ENCODE peak calls at places on chromosomes 1 and 21, in ten cellular contexts. One of them, this sample, is unnamed.
A peak's percentile ranks its signal among the peaks of the same experiment; 100 is the strongest.

GRCh38 chr1:208164609-208165008 is 79.6 kb downstream of the PLXNA2 start:
- DNase-seq in endothelial cell of umbilical vein: no peak
- DNase-seq in Peyer's patch: no peak
- DNase-seq in A549: no peak
- DNase-seq in prostate gland: no peak
- DNase-seq in tibial nerve: no peak
- DNase-seq in heart left ventricle: no peak
- DNase-seq in gastrocnemius medialis: no peak
- DNase-seq in body of pancreas: no peak
- DNase-seq in esophagus squamous epithelium: no peak
- DNase-seq in this sample: no peak

GRCh38 chr21:38148046-38148445 is 108.7 kb upstream of the KCNJ15 start:
- DNase-seq in prostate gland: no peak
- DNase-seq in endothelial cell of umbilical vein: no peak
- DNase-seq in Peyer's patch: no peak
- DNase-seq in gastrocnemius medialis: no peak
- DNase-seq in A549: peak; percentile 14
- DNase-seq in tibial nerve: no peak
- DNase-seq in body of pancreas: no peak
- DNase-seq in esophagus squamous epithelium: no peak
- DNase-seq in heart left ventricle: no peak
- DNase-seq in this sample: no peak

GRCh38 chr1:59220356-59220755 is 76.5 kb upstream of the FGGY start:
- DNase-seq in heart left ventricle: no peak
- DNase-seq in Peyer's patch: no peak
- DNase-seq in endothelial cell of umbilical vein: no peak
- DNase-seq in prostate gland: no peak
- DNase-seq in esophagus squamous epithelium: no peak
- DNase-seq in tibial nerve: no peak
- DNase-seq in body of pancreas: no peak
- DNase-seq in gastrocnemius medialis: no peak
- DNase-seq in A549: no peak
- DNase-seq in this sample: no peak

GRCh38 chr1:27391511-27392095 is 819 bp upstream of the GPR3 start:
- DNase-seq in prostate gland: peak; percentile 50
- DNase-seq in A549: peak; percentile 28
- DNase-seq in tibial nerve: peak; percentile 33
- DNase-seq in gastrocnemius medialis: no peak
- DNase-seq in Peyer's patch: no peak
- DNase-seq in heart left ventricle: no peak
- DNase-seq in endothelial cell of umbilical vein: peak; percentile 47
- DNase-seq in esophagus squamous epithelium: no peak
- DNase-seq in body of pancreas: peak; percentile 69
- DNase-seq in this sample: peak; percentile 49

GRCh38 chr21:33441489-33442477 is 38.0 kb downstream of the TMEM50B start:
- DNase-seq in gastrocnemius medialis: no peak
- DNase-seq in heart left ventricle: no peak
- DNase-seq in tibial nerve: no peak
- DNase-seq in prostate gland: no peak
- DNase-seq in esophagus squamous epithelium: no peak
- DNase-seq in Peyer's patch: no peak
- DNase-seq in endothelial cell of umbilical vein: no peak
- DNase-seq in body of pancreas: peak; percentile 19
- DNase-seq in A549: peak; percentile 87
- DNase-seq in this sample: peak; percentile 59

GRCh38 chr1:58524353-58524945 is 22.1 kb downstream of the OMA1 start:
- DNase-seq in A549: no peak
- DNase-seq in Peyer's patch: no peak
- DNase-seq in tibial nerve: no peak
- DNase-seq in prostate gland: no peak
- DNase-seq in endothelial cell of umbilical vein: no peak
- DNase-seq in body of pancreas: no peak
- DNase-seq in gastrocnemius medialis: no peak
- DNase-seq in heart left ventricle: no peak
- DNase-seq in esophagus squamous epithelium: no peak
- DNase-seq in this sample: no peak

GRCh38 chr21:44379991-44380865 is 26.8 kb downstream of the TRPM2 start:
- DNase-seq in endothelial cell of umbilical vein: no peak
- DNase-seq in prostate gland: no peak
- DNase-seq in gastrocnemius medialis: no peak
- DNase-seq in heart left ventricle: no peak
- DNase-seq in tibial nerve: no peak
- DNase-seq in esophagus squamous epithelium: no peak
- DNase-seq in body of pancreas: no peak
- DNase-seq in A549: no peak
- DNase-seq in Peyer's patch: no peak
- DNase-seq in this sample: no peak

GRCh38 chr1:17156108-17156507 is 36.9 kb upstream of the PADI2 start:
- DNase-seq in tibial nerve: no peak
- DNase-seq in endothelial cell of umbilical vein: no peak
- DNase-seq in gastrocnemius medialis: no peak
- DNase-seq in heart left ventricle: no peak
- DNase-seq in A549: no peak
- DNase-seq in body of pancreas: no peak
- DNase-seq in prostate gland: no peak
- DNase-seq in Peyer's patch: no peak
- DNase-seq in esophagus squamous epithelium: no peak
- DNase-seq in this sample: no peak

GRCh38 chr1:245648749-245649517 is 494.1 kb downstream of the KIF26B start:
- DNase-seq in A549: no peak
- DNase-seq in tibial nerve: no peak
- DNase-seq in prostate gland: no peak
- DNase-seq in esophagus squamous epithelium: no peak
- DNase-seq in heart left ventricle: no peak
- DNase-seq in gastrocnemius medialis: no peak
- DNase-seq in body of pancreas: no peak
- DNase-seq in endothelial cell of umbilical vein: no peak
- DNase-seq in Peyer's patch: no peak
- DNase-seq in this sample: no peak

GRCh38 chr1:228312091-228312764 is 94.4 kb downstream of the TRIM11 start:
- DNase-seq in tibial nerve: no peak
- DNase-seq in heart left ventricle: no peak
- DNase-seq in body of pancreas: no peak
- DNase-seq in prostate gland: no peak
- DNase-seq in gastrocnemius medialis: no peak
- DNase-seq in A549: no peak
- DNase-seq in esophagus squamous epithelium: no peak
- DNase-seq in Peyer's patch: no peak
- DNase-seq in endothelial cell of umbilical vein: no peak
- DNase-seq in this sample: no peak

GRCh38 chr1:14850563-14850962 is 252.1 kb downstream of the KAZN start:
- DNase-seq in heart left ventricle: no peak
- DNase-seq in A549: peak; percentile 9
- DNase-seq in endothelial cell of umbilical vein: no peak
- DNase-seq in prostate gland: peak; percentile 5
- DNase-seq in esophagus squamous epithelium: no peak
- DNase-seq in body of pancreas: peak; percentile 60
- DNase-seq in gastrocnemius medialis: no peak
- DNase-seq in tibial nerve: no peak
- DNase-seq in Peyer's patch: no peak
- DNase-seq in this sample: no peak

GRCh38 chr21:41510500-41510899 is 2.5 kb upstream of the TMPRSS2 start:
- DNase-seq in esophagus squamous epithelium: no peak
- DNase-seq in endothelial cell of umbilical vein: no peak
- DNase-seq in heart left ventricle: no peak
- DNase-seq in A549: no peak
- DNase-seq in Peyer's patch: no peak
- DNase-seq in prostate gland: no peak
- DNase-seq in body of pancreas: peak; percentile 71
- DNase-seq in gastrocnemius medialis: no peak
- DNase-seq in tibial nerve: no peak
- DNase-seq in this sample: no peak

GRCh38 chr1:222784916-222785315 is 29.9 kb upstream of the DISP1 start:
- DNase-seq in heart left ventricle: no peak
- DNase-seq in A549: no peak
- DNase-seq in endothelial cell of umbilical vein: peak; percentile 40
- DNase-seq in body of pancreas: no peak
- DNase-seq in prostate gland: no peak
- DNase-seq in tibial nerve: no peak
- DNase-seq in Peyer's patch: no peak
- DNase-seq in esophagus squamous epithelium: no peak
- DNase-seq in gastrocnemius medialis: no peak
- DNase-seq in this sample: no peak

DNA sequence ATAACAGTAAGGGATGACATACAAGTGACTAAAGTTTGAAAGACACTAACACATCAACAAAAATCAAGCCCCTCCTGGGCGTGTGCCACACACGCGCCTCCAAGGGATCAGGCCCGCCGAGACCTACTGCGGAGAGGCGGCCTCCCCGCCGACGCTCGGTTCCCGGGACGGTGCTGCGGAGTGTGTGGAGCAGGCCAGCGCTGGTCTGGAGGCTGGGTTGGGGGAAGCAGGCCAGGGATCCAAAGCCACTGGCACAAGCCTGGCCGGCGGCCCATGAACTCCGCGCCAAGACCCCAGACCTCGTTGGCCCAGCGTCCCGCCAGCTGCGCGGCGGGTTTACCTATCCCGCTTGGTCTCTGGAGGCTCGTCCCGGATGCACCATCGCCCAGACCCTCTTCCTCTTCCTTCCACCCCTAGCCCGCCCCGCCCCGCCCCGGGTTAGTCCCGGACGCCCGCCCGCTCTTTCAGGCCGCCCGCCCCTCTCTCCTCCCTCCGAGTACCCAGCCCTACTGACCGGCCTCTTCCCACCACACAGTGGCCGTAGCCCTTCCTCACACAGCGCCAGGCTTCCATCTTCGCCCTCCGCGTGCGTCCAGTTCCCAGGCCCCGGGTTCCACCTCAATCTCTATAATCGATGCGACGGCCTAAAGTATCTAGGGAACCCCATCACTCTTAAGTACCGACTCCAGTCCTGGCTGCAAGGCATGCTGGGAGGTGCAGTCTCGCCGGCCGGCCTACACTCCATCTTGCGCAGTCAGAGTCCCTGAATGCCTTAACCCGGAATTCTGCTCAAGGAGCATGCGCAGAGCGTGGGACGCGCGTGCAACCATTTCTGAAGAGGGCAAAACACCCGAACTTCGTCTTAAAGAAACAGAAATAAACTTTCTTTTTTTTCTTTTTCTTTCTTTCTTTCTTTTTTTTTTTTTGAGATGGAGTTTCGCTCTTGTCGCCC is at the start of gene ANGEL2:
- DNase-seq in body of pancreas: peak; percentile 97
- DNase-seq in A549: peak; percentile 98
- DNase-seq in Peyer's patch: peak; percentile 95
- DNase-seq in endothelial cell of umbilical vein: peak; percentile 98
- DNase-seq in gastrocnemius medialis: peak; percentile 92
- DNase-seq in tibial nerve: peak; percentile 91
- DNase-seq in heart left ventricle: peak; percentile 97
- DNase-seq in esophagus squamous epithelium: peak; percentile 85
- DNase-seq in prostate gland: peak; percentile 96
- DNase-seq in this sample: peak; percentile 97
- TF ChIP-seq POLR2A in body of pancreas: no peak
- TF ChIP-seq POLR2A in A549: peak; percentile 71
- TF ChIP-seq POLR2A in Peyer's patch: peak; percentile 13
- TF ChIP-seq POLR2A in endothelial cell of umbilical vein: peak; percentile 97
- TF ChIP-seq POLR2A in gastrocnemius medialis: no peak
- TF ChIP-seq POLR2A in tibial nerve: no peak
- TF ChIP-seq POLR2A in heart left ventricle: peak; percentile 51
- TF ChIP-seq POLR2A in esophagus squamous epithelium: peak; percentile 39
- TF ChIP-seq POLR2A in prostate gland: peak; percentile 21
- TF ChIP-seq POLR2A in this sample: peak; percentile 66

GRCh38 chr1:235366286-235366685 is 941 bp upstream of the TBCE start:
- DNase-seq in body of pancreas: no peak
- DNase-seq in tibial nerve: no peak
- DNase-seq in prostate gland: no peak
- DNase-seq in esophagus squamous epithelium: no peak
- DNase-seq in endothelial cell of umbilical vein: no peak
- DNase-seq in heart left ventricle: no peak
- DNase-seq in gastrocnemius medialis: no peak
- DNase-seq in A549: no peak
- DNase-seq in Peyer's patch: no peak
- DNase-seq in this sample: no peak
- H3K27ac ChIP-seq in body of pancreas: no peak overlapping the region
- H3K27ac ChIP-seq in tibial nerve: no peak overlapping the region
- H3K27ac ChIP-seq in prostate gland: no peak overlapping the region
- H3K27ac ChIP-seq in esophagus squamous epithelium: no peak overlapping the region
- H3K27ac ChIP-seq in endothelial cell of umbilical vein: no peak overlapping the region
- H3K27ac ChIP-seq in heart left ventricle: peak overlapping the region; percentile 75
- H3K27ac ChIP-seq in gastrocnemius medialis: peak overlapping the region; percentile 85
- H3K27ac ChIP-seq in A549: peak overlapping the region; percentile 95
- H3K27ac ChIP-seq in Peyer's patch: no peak overlapping the region
- H3K27ac ChIP-seq in this sample: peak overlapping the region; percentile 86

GRCh38 chr1:109655624-109656519 is at the start of gene GSTM4:
- DNase-seq in Peyer's patch: peak; percentile 95
- DNase-seq in prostate gland: peak; percentile 78
- DNase-seq in body of pancreas: peak; percentile 86
- DNase-seq in esophagus squamous epithelium: peak; percentile 16
- DNase-seq in gastrocnemius medialis: peak; percentile 68
- DNase-seq in endothelial cell of umbilical vein: peak; percentile 69
- DNase-seq in tibial nerve: peak; percentile 74
- DNase-seq in A549: peak; percentile 53
- DNase-seq in heart left ventricle: peak; percentile 93
- DNase-seq in this sample: peak; percentile 93
- TF ChIP-seq POLR2A in Peyer's patch: peak; percentile 65
- TF ChIP-seq POLR2A in prostate gland: peak; percentile 26
- TF ChIP-seq POLR2A in body of pancreas: peak; percentile 43
- TF ChIP-seq POLR2A in esophagus squamous epithelium: peak; percentile 44
- TF ChIP-seq POLR2A in gastrocnemius medialis: peak; percentile 28
- TF ChIP-seq POLR2A in endothelial cell of umbilical vein: no peak
- TF ChIP-seq POLR2A in tibial nerve: no peak
- TF ChIP-seq POLR2A in A549: peak; percentile 17
- TF ChIP-seq POLR2A in heart left ventricle: peak; percentile 38
- TF ChIP-seq POLR2A in this sample: peak; percentile 87

DNA sequence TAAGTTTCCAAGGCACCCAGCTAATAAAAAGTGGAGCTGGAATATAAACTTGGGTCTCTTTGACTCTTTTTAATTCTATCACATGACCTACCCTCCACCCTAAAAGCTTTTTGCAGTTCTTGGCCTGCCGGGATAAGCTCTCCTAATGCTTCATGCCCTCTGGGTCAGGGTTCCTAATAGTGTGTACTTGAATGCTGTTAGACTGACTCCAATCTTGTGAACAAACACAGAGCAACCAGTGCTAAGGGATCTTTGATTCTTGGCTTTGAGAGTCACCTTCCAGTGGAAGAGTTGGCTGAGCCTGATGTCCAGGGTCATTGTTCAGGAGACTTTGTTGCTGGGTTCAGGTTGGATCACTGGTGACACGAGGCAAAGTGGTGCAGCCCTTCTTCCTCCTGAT is 27.3 kb downstream of the PROK1 start:
- DNase-seq in endothelial cell of umbilical vein: no peak
- DNase-seq in prostate gland: no peak
- DNase-seq in A549: no peak
- DNase-seq in Peyer's patch: no peak
- DNase-seq in esophagus squamous epithelium: no peak
- DNase-seq in heart left ventricle: no peak
- DNase-seq in body of pancreas: no peak
- DNase-seq in tibial nerve: no peak
- DNase-seq in gastrocnemius medialis: no peak
- DNase-seq in this sample: no peak
- H3K27ac ChIP-seq in endothelial cell of umbilical vein: no peak overlapping the region
- H3K27ac ChIP-seq in prostate gland: no peak overlapping the region
- H3K27ac ChIP-seq in A549: peak overlapping the region; percentile 82
- H3K27ac ChIP-seq in Peyer's patch: no peak overlapping the region
- H3K27ac ChIP-seq in esophagus squamous epithelium: no peak overlapping the region
- H3K27ac ChIP-seq in heart left ventricle: no peak overlapping the region
- H3K27ac ChIP-seq in body of pancreas: no peak overlapping the region
- H3K27ac ChIP-seq in tibial nerve: no peak overlapping the region
- H3K27ac ChIP-seq in gastrocnemius medialis: no peak overlapping the region
- H3K27ac ChIP-seq in this sample: no peak overlapping the region

This sample was measured in transverse colon.